ENCODE peak calls at places on chromosome 12, in nine cellular contexts. One of them, this sample, is unnamed.

GRCh38 chr12:94481734-94482133 is 22.1 kb upstream of the CEP83 start:
- DNase-seq in heart left ventricle: no peak
- DNase-seq in GM12878: no peak
- DNase-seq in hepatocyte: no peak
- DNase-seq in pancreas: no peak
- DNase-seq in neural progenitor cell: no peak
- DNase-seq in uterus: no peak
- DNase-seq in lower lobe of right lung: no peak
- DNase-seq in transverse colon: no peak
- DNase-seq in this sample: no peak

GRCh38 chr12:14811486-14811885 is 2.5 kb downstream of the SMCO3 start:
- DNase-seq in heart left ventricle: no peak
- DNase-seq in GM12878: no peak
- DNase-seq in hepatocyte: no peak
- DNase-seq in pancreas: no peak
- DNase-seq in neural progenitor cell: no peak
- DNase-seq in uterus: no peak
- DNase-seq in lower lobe of right lung: no peak
- DNase-seq in transverse colon: no peak
- DNase-seq in this sample: no peak

GRCh38 chr12:44287545-44287944 is 451.7 kb downstream of the TMEM117 start:
- DNase-seq in heart left ventricle: no peak
- DNase-seq in GM12878: no peak
- DNase-seq in hepatocyte: no peak
- DNase-seq in pancreas: no peak
- DNase-seq in neural progenitor cell: no peak
- DNase-seq in uterus: no peak
- DNase-seq in lower lobe of right lung: no peak
- DNase-seq in transverse colon: no peak
- DNase-seq in this sample: no peak

GRCh38 chr12:76455582-76456345 is 103.8 kb downstream of the OSBPL8 start:
- DNase-seq in heart left ventricle: no peak
- DNase-seq in GM12878: peak; percentile 33
- DNase-seq in hepatocyte: peak; percentile 79
- DNase-seq in pancreas: no peak
- DNase-seq in neural progenitor cell: peak; percentile 60
- DNase-seq in uterus: no peak
- DNase-seq in lower lobe of right lung: no peak
- DNase-seq in transverse colon: no peak
- DNase-seq in this sample: peak; percentile 36

GRCh38 chr12:39620664-39621658 is 1.4 kb upstream of the ABCD2 start:
- DNase-seq in heart left ventricle: no peak
- DNase-seq in GM12878: peak; percentile 64
- DNase-seq in hepatocyte: no peak
- DNase-seq in pancreas: no peak
- DNase-seq in neural progenitor cell: no peak
- DNase-seq in uterus: no peak
- DNase-seq in lower lobe of right lung: no peak
- DNase-seq in transverse colon: peak; percentile 16
- DNase-seq in this sample: no peak

GRCh38 chr12:9700606-9700956 is 31.1 kb downstream of the CLEC2D start:
- DNase-seq in heart left ventricle: no peak
- DNase-seq in GM12878: no peak
- DNase-seq in hepatocyte: no peak
- DNase-seq in pancreas: no peak
- DNase-seq in neural progenitor cell: no peak
- DNase-seq in uterus: no peak
- DNase-seq in lower lobe of right lung: no peak
- DNase-seq in transverse colon: no peak
- DNase-seq in this sample: no peak

GRCh38 chr12:2997989-2998670 is 38.9 kb downstream of the TEAD4 start:
- DNase-seq in heart left ventricle: no peak
- DNase-seq in GM12878: no peak
- DNase-seq in hepatocyte: no peak
- DNase-seq in pancreas: no peak
- DNase-seq in neural progenitor cell: no peak
- DNase-seq in uterus: peak; percentile 49
- DNase-seq in lower lobe of right lung: no peak
- DNase-seq in transverse colon: no peak
- DNase-seq in this sample: no peak

GRCh38 chr12:68040450-68041075 is 51.3 kb downstream of the IFNG-AS1 start:
- DNase-seq in heart left ventricle: peak; percentile 50
- DNase-seq in GM12878: peak; percentile 26
- DNase-seq in hepatocyte: peak; percentile 86
- DNase-seq in pancreas: no peak
- DNase-seq in neural progenitor cell: peak; percentile 82
- DNase-seq in uterus: peak; percentile 57
- DNase-seq in lower lobe of right lung: no peak
- DNase-seq in transverse colon: peak; percentile 63
- DNase-seq in this sample: peak; percentile 64

GRCh38 chr12:27183342-27183741 is 60.7 kb upstream of the STK38L start:
- DNase-seq in heart left ventricle: no peak
- DNase-seq in GM12878: no peak
- DNase-seq in hepatocyte: no peak
- DNase-seq in pancreas: no peak
- DNase-seq in neural progenitor cell: no peak
- DNase-seq in uterus: no peak
- DNase-seq in lower lobe of right lung: no peak
- DNase-seq in transverse colon: no peak
- DNase-seq in this sample: no peak

GRCh38 chr12:1845427-1845826 is 25.1 kb downstream of the LRTM2 start:
- DNase-seq in heart left ventricle: no peak
- DNase-seq in GM12878: no peak
- DNase-seq in hepatocyte: no peak
- DNase-seq in pancreas: peak; percentile 35
- DNase-seq in neural progenitor cell: no peak
- DNase-seq in uterus: peak; percentile 8
- DNase-seq in lower lobe of right lung: peak; percentile 30
- DNase-seq in transverse colon: peak; percentile 3
- DNase-seq in this sample: no peak

GRCh38 chr12:93518725-93519124 is 51.4 kb downstream of the MRPL42 start:
- DNase-seq in heart left ventricle: no peak
- DNase-seq in GM12878: no peak
- DNase-seq in hepatocyte: no peak
- DNase-seq in pancreas: no peak
- DNase-seq in neural progenitor cell: no peak
- DNase-seq in uterus: no peak
- DNase-seq in lower lobe of right lung: no peak
- DNase-seq in transverse colon: no peak
- DNase-seq in this sample: no peak

GRCh38 chr12:109202770-109203169 is 86.4 kb downstream of the ACACB start:
- DNase-seq in heart left ventricle: no peak
- DNase-seq in GM12878: no peak
- DNase-seq in hepatocyte: no peak
- DNase-seq in pancreas: no peak
- DNase-seq in neural progenitor cell: no peak
- DNase-seq in uterus: no peak
- DNase-seq in lower lobe of right lung: no peak
- DNase-seq in transverse colon: no peak
- DNase-seq in this sample: no peak

GRCh38 chr12:65868133-65868705 is 43.9 kb downstream of the HMGA2 start:
- DNase-seq in heart left ventricle: no peak
- DNase-seq in GM12878: no peak
- DNase-seq in hepatocyte: peak; percentile 28
- DNase-seq in pancreas: no peak
- DNase-seq in neural progenitor cell: no peak
- DNase-seq in uterus: no peak
- DNase-seq in lower lobe of right lung: no peak
- DNase-seq in transverse colon: no peak
- DNase-seq in this sample: no peak

GRCh38 chr12:18443768-18444437 is 182.6 kb downstream of the PIK3C2G start:
- DNase-seq in heart left ventricle: no peak
- DNase-seq in GM12878: no peak
- DNase-seq in hepatocyte: no peak
- DNase-seq in pancreas: no peak
- DNase-seq in neural progenitor cell: no peak
- DNase-seq in uterus: no peak
- DNase-seq in lower lobe of right lung: no peak
- DNase-seq in transverse colon: no peak
- DNase-seq in this sample: no peak

GRCh38 chr12:48183876-48184548 is 568 bp downstream of the CCDC184 start:
- DNase-seq in heart left ventricle: peak; percentile 29
- DNase-seq in GM12878: no peak
- DNase-seq in hepatocyte: no peak
- DNase-seq in pancreas: peak; percentile 57
- DNase-seq in neural progenitor cell: peak; percentile 64
- DNase-seq in uterus: no peak
- DNase-seq in lower lobe of right lung: no peak
- DNase-seq in transverse colon: no peak
- DNase-seq in this sample: peak; percentile 56

GRCh38 chr12:48185181-48185919 is 1.9 kb downstream of the CCDC184 start:
- DNase-seq in heart left ventricle: no peak
- DNase-seq in GM12878: no peak
- DNase-seq in hepatocyte: peak; percentile 54
- DNase-seq in pancreas: no peak
- DNase-seq in neural progenitor cell: peak; percentile 52
- DNase-seq in uterus: no peak
- DNase-seq in lower lobe of right lung: no peak
- DNase-seq in transverse colon: no peak
- DNase-seq in this sample: peak; percentile 55

GRCh38 chr12:48182659-48183058 is 785 bp upstream of the CCDC184 start:
- DNase-seq in heart left ventricle: no peak
- DNase-seq in GM12878: no peak
- DNase-seq in hepatocyte: no peak
- DNase-seq in pancreas: no peak
- DNase-seq in neural progenitor cell: no peak
- DNase-seq in uterus: no peak
- DNase-seq in lower lobe of right lung: no peak
- DNase-seq in transverse colon: no peak
- DNase-seq in this sample: no peak

GRCh38 chr12:48183091-48183875 is at the start of gene CCDC184:
- DNase-seq in heart left ventricle: peak; percentile 70
- DNase-seq in GM12878: peak; percentile 24
- DNase-seq in hepatocyte: peak; percentile 78
- DNase-seq in pancreas: peak; percentile 74
- DNase-seq in neural progenitor cell: peak; percentile 94
- DNase-seq in uterus: peak; percentile 73
- DNase-seq in lower lobe of right lung: peak; percentile 64
- DNase-seq in transverse colon: peak; percentile 60
- DNase-seq in this sample: peak; percentile 94

GRCh38 chr12:48184549-48184922 is 1.1 kb downstream of the CCDC184 start:
- DNase-seq in heart left ventricle: no peak
- DNase-seq in GM12878: no peak
- DNase-seq in hepatocyte: no peak
- DNase-seq in pancreas: no peak
- DNase-seq in neural progenitor cell: peak; percentile 20
- DNase-seq in uterus: no peak
- DNase-seq in lower lobe of right lung: no peak
- DNase-seq in transverse colon: no peak
- DNase-seq in this sample: peak; percentile 53
- H3K27me3 ChIP-seq in heart left ventricle: peaks cover 23% of the 10 kb centered on the region
- H3K27me3 ChIP-seq in GM12878: peaks cover 12% of the 10 kb centered on the region
- H3K27me3 ChIP-seq in hepatocyte: peaks cover 42% of the 10 kb centered on the region
- H3K27me3 ChIP-seq in pancreas: no peaks in the 10 kb centered on the region
- H3K27me3 ChIP-seq in neural progenitor cell: peaks cover 71% of the 10 kb centered on the region
- H3K27me3 ChIP-seq in uterus: no peaks in the 10 kb centered on the region
- H3K27me3 ChIP-seq in lower lobe of right lung: peaks cover 62% of the 10 kb centered on the region
- H3K27me3 ChIP-seq in transverse colon: peaks cover 56% of the 10 kb centered on the region
- H3K27me3 ChIP-seq in this sample: peaks cover 6% of the 10 kb centered on the region

GRCh38 chr12:54003625-54004024 is 3.7 kb downstream of the HOXC9 start:
- DNase-seq in heart left ventricle: no peak
- DNase-seq in GM12878: no peak
- DNase-seq in hepatocyte: no peak
- DNase-seq in pancreas: no peak
- DNase-seq in neural progenitor cell: no peak
- DNase-seq in uterus: no peak
- DNase-seq in lower lobe of right lung: no peak
- DNase-seq in transverse colon: no peak
- DNase-seq in this sample: no peak
- H3K27me3 ChIP-seq in heart left ventricle: peaks cover 95% of the 10 kb centered on the region
- H3K27me3 ChIP-seq in GM12878: peaks cover 36% of the 10 kb centered on the region
- H3K27me3 ChIP-seq in hepatocyte: peaks cover 95% of the 10 kb centered on the region
- H3K27me3 ChIP-seq in pancreas: no peaks in the 10 kb centered on the region
- H3K27me3 ChIP-seq in neural progenitor cell: peaks cover 100% of the 10 kb centered on the region
- H3K27me3 ChIP-seq in uterus: peaks cover 28% of the 10 kb centered on the region
- H3K27me3 ChIP-seq in lower lobe of right lung: peaks cover 99% of the 10 kb centered on the region
- H3K27me3 ChIP-seq in transverse colon: peaks cover 100% of the 10 kb centered on the region
- H3K27me3 ChIP-seq in this sample: peaks cover 24% of the 10 kb centered on the region

GRCh38 chr12:57908511-57908910 is 32.9 kb upstream of the ATP23 start:
- DNase-seq in heart left ventricle: no peak
- DNase-seq in GM12878: no peak
- DNase-seq in hepatocyte: no peak
- DNase-seq in pancreas: no peak
- DNase-seq in neural progenitor cell: no peak
- DNase-seq in uterus: no peak
- DNase-seq in lower lobe of right lung: no peak
- DNase-seq in transverse colon: no peak
- DNase-seq in this sample: no peak
- H3K27me3 ChIP-seq in heart left ventricle: no peaks in the 10 kb centered on the region
- H3K27me3 ChIP-seq in GM12878: no peaks in the 10 kb centered on the region
- H3K27me3 ChIP-seq in hepatocyte: no peaks in the 10 kb centered on the region
- H3K27me3 ChIP-seq in pancreas: no peaks in the 10 kb centered on the region
- H3K27me3 ChIP-seq in neural progenitor cell: no peaks in the 10 kb centered on the region
- H3K27me3 ChIP-seq in uterus: no peaks in the 10 kb centered on the region
- H3K27me3 ChIP-seq in lower lobe of right lung: no peaks in the 10 kb centered on the region
- H3K27me3 ChIP-seq in transverse colon: no peaks in the 10 kb centered on the region
- H3K27me3 ChIP-seq in this sample: peaks cover 85% of the 10 kb centered on the region

GRCh38 chr12:130154276-130154675 is 8.0 kb upstream of the FZD10 start:
- DNase-seq in heart left ventricle: no peak
- DNase-seq in GM12878: no peak
- DNase-seq in hepatocyte: no peak
- DNase-seq in pancreas: no peak
- DNase-seq in neural progenitor cell: no peak
- DNase-seq in uterus: no peak
- DNase-seq in lower lobe of right lung: no peak
- DNase-seq in transverse colon: no peak
- DNase-seq in this sample: no peak

GRCh38 chr12:130155416-130156073 is 6.7 kb upstream of the FZD10 start:
- DNase-seq in heart left ventricle: no peak
- DNase-seq in GM12878: no peak
- DNase-seq in hepatocyte: no peak
- DNase-seq in pancreas: no peak
- DNase-seq in neural progenitor cell: no peak
- DNase-seq in uterus: no peak
- DNase-seq in lower lobe of right lung: no peak
- DNase-seq in transverse colon: no peak
- DNase-seq in this sample: no peak

GRCh38 chr12:130152386-130152785 is 9.9 kb upstream of the FZD10 start:
- DNase-seq in heart left ventricle: no peak
- DNase-seq in GM12878: no peak
- DNase-seq in hepatocyte: no peak
- DNase-seq in pancreas: no peak
- DNase-seq in neural progenitor cell: no peak
- DNase-seq in uterus: no peak
- DNase-seq in lower lobe of right lung: no peak
- DNase-seq in transverse colon: no peak
- DNase-seq in this sample: no peak

GRCh38 chr12:130156652-130157275 is 5.5 kb upstream of the FZD10 start:
- DNase-seq in heart left ventricle: no peak
- DNase-seq in GM12878: no peak
- DNase-seq in hepatocyte: no peak
- DNase-seq in pancreas: no peak
- DNase-seq in neural progenitor cell: no peak
- DNase-seq in uterus: no peak
- DNase-seq in lower lobe of right lung: no peak
- DNase-seq in transverse colon: no peak
- DNase-seq in this sample: no peak

DNA sequence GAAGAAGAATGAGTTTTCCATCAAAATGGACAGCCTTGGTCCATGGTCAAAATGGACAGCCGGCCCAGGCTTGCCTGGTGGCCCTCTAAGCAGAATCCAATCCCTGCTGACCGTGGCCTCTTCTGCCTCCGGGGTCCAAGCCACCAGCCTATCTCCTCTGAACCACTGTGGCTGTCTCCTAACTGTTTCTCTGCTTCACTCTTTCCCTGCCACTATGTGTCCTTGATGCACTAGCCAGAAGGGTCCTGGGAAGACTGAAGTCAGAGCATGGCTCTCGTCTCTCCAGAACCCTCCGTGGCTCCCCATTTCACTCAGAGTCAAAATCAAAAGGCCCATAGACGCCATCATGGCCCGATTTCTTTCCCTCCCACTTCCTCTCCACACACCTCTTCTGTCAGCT is 8.5 kb upstream of the FZD10 start:
- DNase-seq in heart left ventricle: no peak
- DNase-seq in GM12878: no peak
- DNase-seq in hepatocyte: no peak
- DNase-seq in pancreas: no peak
- DNase-seq in neural progenitor cell: no peak
- DNase-seq in uterus: no peak
- DNase-seq in lower lobe of right lung: no peak
- DNase-seq in transverse colon: no peak
- DNase-seq in this sample: no peak
- H3K27me3 ChIP-seq in heart left ventricle: peaks cover 21% of the 10 kb centered on the region
- H3K27me3 ChIP-seq in GM12878: no peaks in the 10 kb centered on the region
- H3K27me3 ChIP-seq in hepatocyte: peaks cover 37% of the 10 kb centered on the region
- H3K27me3 ChIP-seq in pancreas: no peaks in the 10 kb centered on the region
- H3K27me3 ChIP-seq in neural progenitor cell: peaks cover 98% of the 10 kb centered on the region
- H3K27me3 ChIP-seq in uterus: no peaks in the 10 kb centered on the region
- H3K27me3 ChIP-seq in lower lobe of right lung: peaks cover 30% of the 10 kb centered on the region
- H3K27me3 ChIP-seq in transverse colon: peaks cover 17% of the 10 kb centered on the region
- H3K27me3 ChIP-seq in this sample: no peaks in the 10 kb centered on the region